ENCODE peak calls at places on chromosomes 4 and X, in four cellular contexts. G, S, F and E are unnamed samples.

GRCh38 chr4:145938618-145939177 is at the start of gene ZNF827:
- DNase-seq in G (peak; percentile 65), S (peak; percentile 47), F (peak; percentile 52), E (peak; percentile 44)

GRCh38 chr4:110970642-110971041 is 347.8 kb upstream of the PITX2 start:
- DNase-seq in G (no peak), S (peak; percentile 20), F (no peak), E (peak; percentile 48)

GRCh38 chr4:154781983-154782293 is 866 bp downstream of the RBM46 start:
- DNase-seq in G (no peak), S (no peak), F (no peak), E (no peak)

GRCh38 chrX:54865208-54865607 is 55.4 kb upstream of the TRO start:
- DNase-seq in G (no peak), S (no peak), F (no peak), E (no peak)

GRCh38 chr4:137768881-137769280 is 236.6 kb upstream of the PCDH18 start:
- DNase-seq in G (no peak), S (no peak), F (no peak), E (no peak)

GRCh38 chr4:24794111-24794860 is 1.1 kb upstream of the SOD3 start:
- DNase-seq in G (no peak), S (no peak), F (no peak), E (no peak)

GRCh38 chr4:82648356-82648755 is 86.6 kb upstream of the TMEM150C start:
- DNase-seq in G (no peak), S (no peak), F (no peak), E (no peak)

GRCh38 chrX:153867139-153867538 is 18.8 kb downstream of the L1CAM start:
- DNase-seq in G (no peak), S (no peak), F (no peak), E (no peak)

GRCh38 chr4:7854697-7855370 is 84.8 kb downstream of the AFAP1 start:
- DNase-seq in G (peak; percentile 64), S (no peak), F (no peak), E (no peak)

GRCh38 chrX:31649176-31649575 is 577.3 kb upstream of the FTHL17 start:
- DNase-seq in G (no peak), S (no peak), F (no peak), E (no peak)

GRCh38 chrX:134338527-134338926 is 101.5 kb downstream of the CCDC160 start:
- DNase-seq in G (no peak), S (no peak), F (no peak), E (no peak)

GRCh38 chr4:129545599-129546278 is 449.8 kb downstream of the C4orf33 start:
- DNase-seq in G (no peak), S (no peak), F (no peak), E (no peak)

GRCh38 chr4:69092190-69092589 is 4.1 kb upstream of the UGT2B7 start:
- DNase-seq in G (no peak), S (no peak), F (no peak), E (no peak)

GRCh38 chr4:184288451-184289178 is 70.9 kb upstream of the ENPP6 start:
- DNase-seq in G (no peak), S (peak; percentile 63), F (no peak), E (peak; percentile 86)

GRCh38 chrX:148426467-148426866 is 74.0 kb upstream of the AFF2 start:
- DNase-seq in G (no peak), S (no peak), F (no peak), E (no peak)

GRCh38 chr4:107826427-107826980 is 1.8 kb downstream of the SGMS2 start:
- DNase-seq in G (no peak), S (no peak), F (no peak), E (no peak)

GRCh38 chrX:97310373-97310772 is 426.7 kb downstream of the RPA4 start:
- DNase-seq in G (no peak), S (no peak), F (no peak), E (no peak)

GRCh38 chr4:136495076-136495475 is 1037.2 kb downstream of the PCDH18 start:
- DNase-seq in G (no peak), S (no peak), F (peak; percentile 8), E (no peak)

GRCh38 chr4:48904541-48905142 is 1.9 kb downstream of the OCIAD2 start:
- DNase-seq in G (no peak), S (no peak), F (no peak), E (no peak)

GRCh38 chrX:2677764-2678163 is 13.3 kb upstream of the CD99 start:
- DNase-seq in G (no peak), S (no peak), F (no peak), E (no peak)

GRCh38 chrX:50618788-50619558 is 148.3 kb upstream of the DGKK start:
- DNase-seq in G (no peak), S (no peak), F (no peak), E (no peak)

GRCh38 chr4:86870442-86871069 is 21.4 kb upstream of the SLC10A6 start:
- DNase-seq in G (no peak), S (no peak), F (no peak), E (no peak)

GRCh38 chr4:153215976-153216375 is 11.7 kb downstream of the TRIM2 start:
- DNase-seq in G (no peak), S (no peak), F (no peak), E (no peak)

GRCh38 chr4:23631255-23631950 is 258.4 kb downstream of the PPARGC1A start:
- DNase-seq in G (no peak), S (no peak), F (no peak), E (no peak)

GRCh38 chr4:2587215-2587823 is 50.9 kb downstream of the FAM193A start:
- DNase-seq in G (no peak), S (no peak), F (no peak), E (no peak)

GRCh38 chr4:166622425-166622977 is 611.8 kb downstream of the SPOCK3 start:
- DNase-seq in G (no peak), S (no peak), F (no peak), E (no peak)

GRCh38 chr4:102678107-102678506 is 82.7 kb downstream of the MANBA start:
- DNase-seq in G (no peak), S (no peak), F (no peak), E (no peak)

GRCh38 chr4:149164282-149164681 is 651.4 kb downstream of the IQCM start:
- DNase-seq in G (no peak), S (no peak), F (no peak), E (no peak)

GRCh38 chrX:155718964-155719586 is 106.3 kb upstream of the TMLHE start:
- DNase-seq in G (no peak), S (no peak), F (no peak), E (peak; percentile 86)

GRCh38 chr4:94277539-94277938 is 65.1 kb downstream of the HPGDS start:
- DNase-seq in G (no peak), S (no peak), F (no peak), E (no peak)

GRCh38 chr4:142596595-142596994 is 249.5 kb downstream of the INPP4B start:
- DNase-seq in G (no peak), S (no peak), F (no peak), E (no peak)